ENCODE peak calls at places on chromosomes 13 and 19, in eight cellular contexts. One of them, this sample, is unnamed.
A peak's percentile ranks its signal among the peaks of the same experiment; 100 is the strongest.

GRCh38 chr13:62040806-62041205 is 625.2 kb upstream of the PCDH20 start:
- DNase-seq in lower leg skin: no peak
- DNase-seq in endodermal cell: no peak
- DNase-seq in breast epithelium: no peak
- DNase-seq in A549: no peak
- DNase-seq in IMR-90: no peak
- DNase-seq in cardiac fibroblast: no peak
- DNase-seq in heart right ventricle: no peak
- DNase-seq in this sample: no peak

GRCh38 chr13:79295906-79296564 is 110.0 kb downstream of the RBM26 start:
- DNase-seq in heart right ventricle: no peak
- DNase-seq in endodermal cell: no peak
- DNase-seq in A549: no peak
- DNase-seq in IMR-90: peak; percentile 11
- DNase-seq in lower leg skin: no peak
- DNase-seq in cardiac fibroblast: peak; percentile 33
- DNase-seq in breast epithelium: no peak
- DNase-seq in this sample: no peak

GRCh38 chr13:94858856-94859811 is 146.8 kb upstream of the SOX21 start:
- DNase-seq in A549: no peak
- DNase-seq in heart right ventricle: peak; percentile 59
- DNase-seq in endodermal cell: peak; percentile 58
- DNase-seq in IMR-90: peak; percentile 5
- DNase-seq in breast epithelium: no peak
- DNase-seq in lower leg skin: no peak
- DNase-seq in cardiac fibroblast: no peak
- DNase-seq in this sample: no peak

GRCh38 chr13:35621989-35622388 is 145.5 kb upstream of the MAB21L1 start:
- DNase-seq in heart right ventricle: no peak
- DNase-seq in endodermal cell: peak; percentile 65
- DNase-seq in A549: no peak
- DNase-seq in breast epithelium: no peak
- DNase-seq in IMR-90: peak; percentile 2
- DNase-seq in cardiac fibroblast: peak; percentile 71
- DNase-seq in lower leg skin: no peak
- DNase-seq in this sample: peak; percentile 8

GRCh38 chr13:63628310-63628709 is 2212.7 kb upstream of the PCDH20 start:
- DNase-seq in endodermal cell: no peak
- DNase-seq in heart right ventricle: no peak
- DNase-seq in A549: no peak
- DNase-seq in breast epithelium: no peak
- DNase-seq in lower leg skin: no peak
- DNase-seq in cardiac fibroblast: no peak
- DNase-seq in IMR-90: no peak
- DNase-seq in this sample: no peak

GRCh38 chr19:18645035-18645511 is 8.2 kb downstream of the KLHL26 start:
- DNase-seq in heart right ventricle: no peak
- DNase-seq in IMR-90: no peak
- DNase-seq in cardiac fibroblast: no peak
- DNase-seq in lower leg skin: no peak
- DNase-seq in endodermal cell: no peak
- DNase-seq in A549: no peak
- DNase-seq in breast epithelium: no peak
- DNase-seq in this sample: no peak

GRCh38 chr13:49540552-49540951 is 44.8 kb downstream of the PHF11 start:
- DNase-seq in breast epithelium: no peak
- DNase-seq in IMR-90: peak; percentile 62
- DNase-seq in A549: no peak
- DNase-seq in cardiac fibroblast: peak; percentile 62
- DNase-seq in heart right ventricle: no peak
- DNase-seq in endodermal cell: no peak
- DNase-seq in lower leg skin: no peak
- DNase-seq in this sample: peak; percentile 7

GRCh38 chr19:47158879-47159509 is 28.4 kb downstream of the SAE1 start:
- DNase-seq in lower leg skin: no peak
- DNase-seq in A549: no peak
- DNase-seq in breast epithelium: no peak
- DNase-seq in IMR-90: peak; percentile 15
- DNase-seq in heart right ventricle: no peak
- DNase-seq in cardiac fibroblast: peak; percentile 59
- DNase-seq in endodermal cell: no peak
- DNase-seq in this sample: no peak

GRCh38 chr13:100892981-100893380 is 218.4 kb upstream of the TMTC4 start:
- DNase-seq in endodermal cell: no peak
- DNase-seq in heart right ventricle: no peak
- DNase-seq in A549: no peak
- DNase-seq in lower leg skin: no peak
- DNase-seq in breast epithelium: no peak
- DNase-seq in cardiac fibroblast: no peak
- DNase-seq in IMR-90: no peak
- DNase-seq in this sample: no peak

GRCh38 chr13:31209172-31209818 is 9.5 kb downstream of the B3GLCT start:
- DNase-seq in cardiac fibroblast: peak; percentile 48
- DNase-seq in IMR-90: peak; percentile 36
- DNase-seq in endodermal cell: peak; percentile 73
- DNase-seq in heart right ventricle: peak; percentile 62
- DNase-seq in lower leg skin: no peak
- DNase-seq in breast epithelium: no peak
- DNase-seq in A549: no peak
- DNase-seq in this sample: peak; percentile 50

GRCh38 chr19:51489113-51489512 is 10.8 kb downstream of the CEACAM18 start:
- DNase-seq in A549: no peak
- DNase-seq in endodermal cell: no peak
- DNase-seq in lower leg skin: peak; percentile 12
- DNase-seq in heart right ventricle: no peak
- DNase-seq in cardiac fibroblast: no peak
- DNase-seq in IMR-90: no peak
- DNase-seq in breast epithelium: no peak
- DNase-seq in this sample: no peak

GRCh38 chr19:6481541-6482342 is at the start of gene DENND1C:
- DNase-seq in IMR-90: no peak
- DNase-seq in breast epithelium: no peak
- DNase-seq in endodermal cell: peak; percentile 78
- DNase-seq in cardiac fibroblast: peak; percentile 16
- DNase-seq in lower leg skin: no peak
- DNase-seq in heart right ventricle: peak; percentile 31
- DNase-seq in A549: no peak
- DNase-seq in this sample: no peak

GRCh38 chr13:95418946-95419345 is 117.7 kb upstream of the ABCC4 start:
- DNase-seq in breast epithelium: no peak
- DNase-seq in A549: no peak
- DNase-seq in endodermal cell: no peak
- DNase-seq in cardiac fibroblast: no peak
- DNase-seq in IMR-90: no peak
- DNase-seq in heart right ventricle: no peak
- DNase-seq in lower leg skin: no peak
- DNase-seq in this sample: no peak

GRCh38 chr13:98483636-98484288 is 93.1 kb downstream of the STK24 start:
- DNase-seq in heart right ventricle: no peak
- DNase-seq in A549: no peak
- DNase-seq in IMR-90: peak; percentile 50
- DNase-seq in cardiac fibroblast: peak; percentile 32
- DNase-seq in endodermal cell: no peak
- DNase-seq in lower leg skin: no peak
- DNase-seq in breast epithelium: no peak
- DNase-seq in this sample: no peak

GRCh38 chr19:38266070-38266469 is 1.7 kb downstream of the SPINT2 start:
- DNase-seq in heart right ventricle: no peak
- DNase-seq in breast epithelium: peak; percentile 67
- DNase-seq in endodermal cell: no peak
- DNase-seq in cardiac fibroblast: no peak
- DNase-seq in A549: no peak
- DNase-seq in lower leg skin: no peak
- DNase-seq in IMR-90: no peak
- DNase-seq in this sample: no peak

GRCh38 chr19:38265213-38265861 is 964 bp downstream of the SPINT2 start:
- DNase-seq in endodermal cell: peak; percentile 73
- DNase-seq in lower leg skin: no peak
- DNase-seq in A549: peak; percentile 86
- DNase-seq in heart right ventricle: no peak
- DNase-seq in IMR-90: no peak
- DNase-seq in cardiac fibroblast: no peak
- DNase-seq in breast epithelium: no peak
- DNase-seq in this sample: no peak

GRCh38 chr19:38268539-38268938 is 4.2 kb downstream of the SPINT2 start:
- DNase-seq in A549: no peak
- DNase-seq in cardiac fibroblast: no peak
- DNase-seq in heart right ventricle: no peak
- DNase-seq in endodermal cell: no peak
- DNase-seq in breast epithelium: no peak
- DNase-seq in lower leg skin: no peak
- DNase-seq in IMR-90: no peak
- DNase-seq in this sample: no peak

GRCh38 chr19:38267780-38268430 is 3.5 kb downstream of the SPINT2 start:
- DNase-seq in IMR-90: no peak
- DNase-seq in cardiac fibroblast: no peak
- DNase-seq in heart right ventricle: no peak
- DNase-seq in endodermal cell: no peak
- DNase-seq in lower leg skin: no peak
- DNase-seq in breast epithelium: no peak
- DNase-seq in A549: peak; percentile 70
- DNase-seq in this sample: no peak

DNA sequence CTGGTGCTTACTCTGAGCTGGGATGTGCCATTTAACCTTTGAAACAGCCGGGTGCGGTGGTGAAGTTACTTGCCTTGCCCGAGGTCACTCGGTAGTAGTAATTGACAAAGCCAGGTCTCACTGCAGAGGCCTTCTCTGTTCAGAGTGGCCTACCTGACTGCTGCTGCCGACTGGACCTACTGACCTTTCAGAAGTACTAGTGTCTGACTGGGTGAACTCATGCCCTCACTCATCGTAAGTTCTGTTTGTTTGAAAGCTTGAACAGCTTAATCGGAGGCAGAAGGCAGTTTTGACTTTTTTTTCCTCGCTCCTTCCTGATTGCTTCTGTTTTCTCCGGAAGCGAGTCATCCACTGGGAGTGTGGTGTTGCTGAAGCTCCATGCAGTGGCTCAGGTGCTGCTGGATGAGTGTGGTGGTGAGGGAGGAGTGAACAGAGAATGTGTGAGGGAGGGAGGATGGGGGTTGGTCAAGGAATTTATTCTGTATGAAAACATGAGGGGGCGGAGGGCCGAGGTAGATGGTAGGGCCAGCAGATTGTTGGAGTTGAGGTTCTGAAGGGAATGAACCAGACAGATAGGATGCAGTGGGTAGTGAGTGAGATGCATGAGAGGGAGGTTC is 2.7 kb downstream of the SPINT2 start:
- DNase-seq in A549: peak; percentile 68
- DNase-seq in lower leg skin: no peak
- DNase-seq in cardiac fibroblast: peak; percentile 52
- DNase-seq in IMR-90: peak; percentile 78
- DNase-seq in breast epithelium: no peak
- DNase-seq in heart right ventricle: no peak
- DNase-seq in endodermal cell: no peak
- DNase-seq in this sample: no peak
- H3K4me3 ChIP-seq in A549: peak overlapping the region; percentile 3
- H3K4me3 ChIP-seq in lower leg skin: no peak overlapping the region
- H3K4me3 ChIP-seq in cardiac fibroblast: no peak overlapping the region
- H3K4me3 ChIP-seq in IMR-90: no peak overlapping the region
- H3K4me3 ChIP-seq in breast epithelium: no peak overlapping the region
- H3K4me3 ChIP-seq in heart right ventricle: no peak overlapping the region
- H3K4me3 ChIP-seq in endodermal cell: peak overlapping the region; percentile 98
- H3K4me3 ChIP-seq in this sample: no peak overlapping the region

DNA sequence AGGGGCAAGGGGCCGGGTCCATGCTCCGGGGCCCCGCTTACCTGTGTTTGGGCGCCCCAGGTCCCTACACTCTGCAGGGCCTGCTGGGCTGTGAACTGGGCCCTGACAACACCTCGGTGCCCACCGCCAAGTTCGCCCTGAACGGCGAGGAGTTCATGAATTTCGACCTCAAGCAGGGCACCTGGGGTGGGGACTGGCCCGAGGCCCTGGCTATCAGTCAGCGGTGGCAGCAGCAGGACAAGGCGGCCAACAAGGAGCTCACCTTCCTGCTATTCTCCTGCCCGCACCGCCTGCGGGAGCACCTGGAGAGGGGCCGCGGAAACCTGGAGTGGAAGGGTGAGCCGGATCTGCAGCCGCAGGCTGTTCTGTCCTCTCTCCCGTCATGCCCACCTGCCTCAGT is 1.7 kb downstream of the FCGRT start:
- DNase-seq in lower leg skin: no peak
- DNase-seq in endodermal cell: peak; percentile 65
- DNase-seq in heart right ventricle: no peak
- DNase-seq in cardiac fibroblast: no peak
- DNase-seq in breast epithelium: no peak
- DNase-seq in A549: no peak
- DNase-seq in IMR-90: no peak
- DNase-seq in this sample: no peak
- H3K4me3 ChIP-seq in lower leg skin: no peak overlapping the region
- H3K4me3 ChIP-seq in endodermal cell: peak overlapping the region; percentile 79
- H3K4me3 ChIP-seq in heart right ventricle: peak overlapping the region; percentile 85
- H3K4me3 ChIP-seq in cardiac fibroblast: peak overlapping the region; percentile 63
- H3K4me3 ChIP-seq in breast epithelium: peak overlapping the region; percentile 83
- H3K4me3 ChIP-seq in A549: no peak overlapping the region
- H3K4me3 ChIP-seq in IMR-90: no peak overlapping the region
- H3K4me3 ChIP-seq in this sample: no peak overlapping the region

GRCh38 chr19:10192922-10193321 is 1.8 kb downstream of the DNMT1 start:
- DNase-seq in A549: no peak
- DNase-seq in endodermal cell: no peak
- DNase-seq in cardiac fibroblast: no peak
- DNase-seq in IMR-90: no peak
- DNase-seq in breast epithelium: no peak
- DNase-seq in lower leg skin: no peak
- DNase-seq in heart right ventricle: no peak
- DNase-seq in this sample: no peak
- H3K4me3 ChIP-seq in A549: peak overlapping the region; percentile 84
- H3K4me3 ChIP-seq in endodermal cell: peak overlapping the region; percentile 93
- H3K4me3 ChIP-seq in cardiac fibroblast: no peak overlapping the region
- H3K4me3 ChIP-seq in IMR-90: no peak overlapping the region
- H3K4me3 ChIP-seq in breast epithelium: no peak overlapping the region
- H3K4me3 ChIP-seq in lower leg skin: no peak overlapping the region
- H3K4me3 ChIP-seq in heart right ventricle: no peak overlapping the region
- H3K4me3 ChIP-seq in this sample: no peak overlapping the region

GRCh38 chr19:13841339-13842293 is 35.3 kb upstream of the NANOS3 start:
- DNase-seq in A549: no peak
- DNase-seq in cardiac fibroblast: peak; percentile 53
- DNase-seq in endodermal cell: peak; percentile 63
- DNase-seq in IMR-90: no peak
- DNase-seq in heart right ventricle: no peak
- DNase-seq in breast epithelium: peak; percentile 84
- DNase-seq in lower leg skin: peak; percentile 96
- DNase-seq in this sample: no peak

GRCh38 chr19:13839193-13839937 is 37.6 kb upstream of the NANOS3 start:
- DNase-seq in cardiac fibroblast: peak; percentile 93
- DNase-seq in lower leg skin: peak; percentile 97
- DNase-seq in heart right ventricle: peak; percentile 90
- DNase-seq in IMR-90: peak; percentile 84
- DNase-seq in A549: no peak
- DNase-seq in endodermal cell: peak; percentile 88
- DNase-seq in breast epithelium: peak; percentile 89
- DNase-seq in this sample: no peak

GRCh38 chr19:13839938-13840750 is 36.8 kb upstream of the NANOS3 start:
- DNase-seq in breast epithelium: peak; percentile 76
- DNase-seq in cardiac fibroblast: peak; percentile 73
- DNase-seq in lower leg skin: peak; percentile 95
- DNase-seq in A549: no peak
- DNase-seq in IMR-90: peak; percentile 51
- DNase-seq in heart right ventricle: peak; percentile 68
- DNase-seq in endodermal cell: peak; percentile 51
- DNase-seq in this sample: no peak

GRCh38 chr19:13842294-13843103 is 34.4 kb upstream of the NANOS3 start:
- DNase-seq in breast epithelium: peak; percentile 89
- DNase-seq in A549: no peak
- DNase-seq in endodermal cell: peak; percentile 71
- DNase-seq in lower leg skin: peak; percentile 97
- DNase-seq in cardiac fibroblast: peak; percentile 77
- DNase-seq in heart right ventricle: peak; percentile 91
- DNase-seq in IMR-90: peak; percentile 65
- DNase-seq in this sample: no peak

GRCh38 chr19:13840751-13841338 is 36.1 kb upstream of the NANOS3 start:
- DNase-seq in endodermal cell: no peak
- DNase-seq in lower leg skin: no peak
- DNase-seq in IMR-90: no peak
- DNase-seq in heart right ventricle: no peak
- DNase-seq in cardiac fibroblast: peak; percentile 55
- DNase-seq in breast epithelium: no peak
- DNase-seq in A549: no peak
- DNase-seq in this sample: no peak
- H3K4me3 ChIP-seq in endodermal cell: peak overlapping the region; percentile 82
- H3K4me3 ChIP-seq in lower leg skin: peak overlapping the region; percentile 92
- H3K4me3 ChIP-seq in IMR-90: peak overlapping the region; percentile 95
- H3K4me3 ChIP-seq in heart right ventricle: peak overlapping the region; percentile 99
- H3K4me3 ChIP-seq in cardiac fibroblast: peak overlapping the region; percentile 88
- H3K4me3 ChIP-seq in breast epithelium: peak overlapping the region; percentile 89
- H3K4me3 ChIP-seq in A549: peak overlapping the region; percentile 95
- H3K4me3 ChIP-seq in this sample: peak overlapping the region; percentile 80

This sample was measured in skeletal muscle cell.